ENCODE peak calls at places on chromosomes 16 and 17, in six cellular contexts. H, C, G, E, W and R are unnamed samples.

GRCh38 chr16:2966803-2967184 is 2.4 kb upstream of the PAQR4 start:
- DNase-seq in H (no peak), W (no peak), E (no peak), C (peak; percentile 73), G (no peak), R (no peak)

GRCh38 chr17:75570772-75571171 is 16.8 kb upstream of the MYO15B start:
- DNase-seq in H (no peak), E (no peak), C (no peak), W (no peak), G (no peak), R (no peak)

GRCh38 chr16:70253291-70254094 is 1.8 kb upstream of the EXOSC6 start:
- DNase-seq in H (peak; percentile 69), G (peak; percentile 54), E (peak; percentile 19), W (no peak), C (no peak), R (no peak)

GRCh38 chr16:1688807-1689560 is 10.9 kb downstream of the JPT2 start:
- DNase-seq in C (no peak), H (peak; percentile 96), E (no peak), W (no peak), G (no peak), R (no peak)

GRCh38 chr17:4617090-4617489 is 24.4 kb downstream of the ALOX15 start:
- DNase-seq in G (no peak), W (no peak), C (no peak), E (no peak), H (no peak), R (no peak)

GRCh38 chr17:18261146-18261515 is 669 bp downstream of the MIEF2 start:
- DNase-seq in C (peak; percentile 80), W (peak; percentile 38), E (peak; percentile 22), G (peak; percentile 27), H (peak; percentile 86), R (no peak)

GRCh38 chr17:7025240-7025639 is 2.4 kb downstream of the BCL6B start:
- DNase-seq in W (no peak), E (no peak), C (no peak), H (peak; percentile 60), G (no peak), R (no peak)

GRCh38 chr16:57260294-57260929 is 15.4 kb downstream of the ARL2BP start:
- DNase-seq in G (no peak), H (peak; percentile 64), W (no peak), E (peak; percentile 7), C (peak; percentile 33), R (no peak)

GRCh38 chr17:34447406-34447805 is 84.4 kb upstream of the CCL1 start:
- DNase-seq in C (no peak), G (no peak), W (no peak), H (no peak), E (no peak), R (no peak)

GRCh38 chr17:30376621-30377452 is 1.9 kb upstream of the CPD start:
- DNase-seq in W (peak; percentile 76), H (no peak), C (no peak), G (peak; percentile 30), E (peak; percentile 56), R (no peak)

GRCh38 chr16:2512920-2513404 is 790 bp upstream of the ATP6V0C start:
- DNase-seq in E (no peak), W (peak; percentile 70), C (peak; percentile 73), H (no peak), G (no peak), R (no peak)

GRCh38 chr17:81236784-81237183 is 2.1 kb downstream of the TEPSIN start:
- DNase-seq in W (no peak), H (no peak), E (no peak), G (no peak), C (no peak), R (no peak)

GRCh38 chr17:74466785-74467158 is 338 bp downstream of the CD300A start:
- DNase-seq in H (no peak), W (no peak), C (no peak), G (no peak), E (no peak), R (no peak)

GRCh38 chr17:76880268-76880667 is 12.1 kb downstream of the MGAT5B start:
- DNase-seq in C (no peak), G (no peak), E (no peak), H (no peak), W (no peak), R (no peak)

GRCh38 chr17:57582881-57583756 is 162.0 kb downstream of the CCDC182 start:
- DNase-seq in H (no peak), G (no peak), C (no peak), E (no peak), W (no peak), R (no peak)

GRCh38 chr17:34706029-34706428 is 126.6 kb downstream of the TMEM132E start:
- DNase-seq in C (no peak), W (no peak), E (peak; percentile 9), H (peak; percentile 51), G (peak; percentile 17), R (peak; percentile 46)

GRCh38 chr17:42342242-42343008 is 45.8 kb downstream of the STAT3 start:
- DNase-seq in E (peak; percentile 44), H (no peak), G (no peak), W (no peak), C (no peak), R (no peak)

GRCh38 chr16:74999683-75000480 is 1.1 kb downstream of the ZNRF1 start:
- DNase-seq in G (peak; percentile 23), C (peak; percentile 85), W (peak; percentile 73), H (peak; percentile 23), E (peak; percentile 55), R (peak; percentile 28)

GRCh38 chr17:80263253-80264047 is 2.8 kb downstream of the RNF213 start:
- DNase-seq in W (no peak), C (peak; percentile 92), G (no peak), H (peak; percentile 96), E (peak; percentile 87), R (no peak)

GRCh38 chr17:27283057-27283456 is 10.9 kb upstream of the WSB1 start:
- DNase-seq in H (no peak), E (no peak), C (no peak), G (no peak), W (no peak), R (no peak)